ENCODE peak calls at places on chromosomes 6 and 20, in four cellular contexts. One of them, this sample, is unnamed.

GRCh38 chr20:2026004-2026403 is 32.1 kb upstream of the PDYN start:
- DNase-seq in HCT116: no peak
- DNase-seq in H1: no peak
- DNase-seq in K562: no peak
- DNase-seq in this sample: no peak

GRCh38 chr6:153101461-153101860 is 29.6 kb downstream of the RGS17 start:
- DNase-seq in HCT116: no peak
- DNase-seq in H1: no peak
- DNase-seq in K562: no peak
- DNase-seq in this sample: no peak

GRCh38 chr6:36623547-36624459 is 29.6 kb downstream of the SRSF3 start:
- DNase-seq in HCT116: peak; percentile 58
- DNase-seq in H1: peak; percentile 63
- DNase-seq in K562: peak; percentile 87
- DNase-seq in this sample: peak; percentile 68

GRCh38 chr6:31355540-31355988 is 1.4 kb downstream of the HLA-B start:
- DNase-seq in HCT116: no peak
- DNase-seq in H1: no peak
- DNase-seq in K562: no peak
- DNase-seq in this sample: no peak

GRCh38 chr6:15426926-15427325 is 181.1 kb downstream of the JARID2 start:
- DNase-seq in HCT116: no peak
- DNase-seq in H1: no peak
- DNase-seq in K562: no peak
- DNase-seq in this sample: no peak

GRCh38 chr6:125421853-125422252 is 120.1 kb upstream of the HDDC2 start:
- DNase-seq in HCT116: no peak
- DNase-seq in H1: peak; percentile 34
- DNase-seq in K562: peak; percentile 8
- DNase-seq in this sample: no peak

GRCh38 chr6:33799714-33800113 is 4.1 kb downstream of the MLN start:
- DNase-seq in HCT116: no peak
- DNase-seq in H1: no peak
- DNase-seq in K562: no peak
- DNase-seq in this sample: no peak

GRCh38 chr6:111559193-111560097 is 46.2 kb downstream of the TRAF3IP2 start:
- DNase-seq in HCT116: no peak
- DNase-seq in H1: no peak
- DNase-seq in K562: no peak
- DNase-seq in this sample: no peak

GRCh38 chr6:108117427-108118358 is 43.2 kb upstream of the OSTM1 start:
- DNase-seq in HCT116: no peak
- DNase-seq in H1: no peak
- DNase-seq in K562: no peak
- DNase-seq in this sample: no peak

GRCh38 chr6:52603000-52603795 is 26.3 kb upstream of the TRAM2 start:
- DNase-seq in HCT116: no peak
- DNase-seq in H1: no peak
- DNase-seq in K562: no peak
- DNase-seq in this sample: no peak

GRCh38 chr6:82025271-82025670 is 222.3 kb downstream of the IBTK start:
- DNase-seq in HCT116: no peak
- DNase-seq in H1: no peak
- DNase-seq in K562: no peak
- DNase-seq in this sample: no peak

GRCh38 chr6:111483736-111484654 is 977 bp upstream of the REV3L start:
- DNase-seq in HCT116: peak; percentile 72
- DNase-seq in H1: peak; percentile 51
- DNase-seq in K562: peak; percentile 89
- DNase-seq in this sample: peak; percentile 69

GRCh38 chr6:21478411-21478810 is 115.1 kb upstream of the SOX4 start:
- DNase-seq in HCT116: no peak
- DNase-seq in H1: no peak
- DNase-seq in K562: no peak
- DNase-seq in this sample: no peak

GRCh38 chr6:25375125-25375524 is 96.0 kb downstream of the CARMIL1 start:
- DNase-seq in HCT116: no peak
- DNase-seq in H1: no peak
- DNase-seq in K562: no peak
- DNase-seq in this sample: no peak

GRCh38 chr20:409697-410559 is 1.8 kb downstream of the RBCK1 start:
- DNase-seq in HCT116: no peak
- DNase-seq in H1: no peak
- DNase-seq in K562: no peak
- DNase-seq in this sample: no peak

GRCh38 chr20:54619181-54619580 is 143.8 kb downstream of the DOK5 start:
- DNase-seq in HCT116: peak; percentile 1
- DNase-seq in H1: no peak
- DNase-seq in K562: no peak
- DNase-seq in this sample: no peak

GRCh38 chr6:70758883-70759282 is 91.2 kb downstream of the SMAP1 start:
- DNase-seq in HCT116: no peak
- DNase-seq in H1: no peak
- DNase-seq in K562: no peak
- DNase-seq in this sample: no peak

GRCh38 chr20:38844963-38845362 is 39.5 kb downstream of the PPP1R16B start:
- DNase-seq in HCT116: no peak
- DNase-seq in H1: no peak
- DNase-seq in K562: no peak
- DNase-seq in this sample: no peak

GRCh38 chr20:63194007-63194820 is 21.7 kb downstream of the YTHDF1 start:
- DNase-seq in HCT116: no peak
- DNase-seq in H1: no peak
- DNase-seq in K562: no peak
- DNase-seq in this sample: no peak

GRCh38 chr20:58553841-58554240 is 38.6 kb upstream of the APCDD1L start:
- DNase-seq in HCT116: no peak
- DNase-seq in H1: no peak
- DNase-seq in K562: no peak
- DNase-seq in this sample: no peak

GRCh38 chr6:105120570-105120969 is 59.2 kb downstream of the POPDC3 start:
- DNase-seq in HCT116: no peak
- DNase-seq in H1: no peak
- DNase-seq in K562: no peak
- DNase-seq in this sample: no peak

GRCh38 chr6:222468-222867 is 69.8 kb upstream of the DUSP22 start:
- DNase-seq in HCT116: no peak
- DNase-seq in H1: no peak
- DNase-seq in K562: no peak
- DNase-seq in this sample: no peak

GRCh38 chr20:7672551-7672950 is 267.7 kb downstream of the HAO1 start:
- DNase-seq in HCT116: no peak
- DNase-seq in H1: no peak
- DNase-seq in K562: no peak
- DNase-seq in this sample: no peak

GRCh38 chr6:45650527-45651135 is 272.9 kb upstream of the SUPT3H start:
- DNase-seq in HCT116: peak; percentile 16
- DNase-seq in H1: no peak
- DNase-seq in K562: no peak
- DNase-seq in this sample: no peak

GRCh38 chr6:14172575-14172974 is 55.0 kb downstream of the CD83 start:
- DNase-seq in HCT116: no peak
- DNase-seq in H1: no peak
- DNase-seq in K562: no peak
- DNase-seq in this sample: no peak

GRCh38 chr20:21569586-21569985 is 55.7 kb upstream of the NKX2-2 start:
- DNase-seq in HCT116: no peak
- DNase-seq in H1: no peak
- DNase-seq in K562: no peak
- DNase-seq in this sample: no peak

GRCh38 chr20:56974499-56975250 is 291.8 kb downstream of the BMP7 start:
- DNase-seq in HCT116: peak; percentile 47
- DNase-seq in H1: peak; percentile 38
- DNase-seq in K562: peak; percentile 31
- DNase-seq in this sample: no peak

GRCh38 chr20:58682656-58683055 is 9.9 kb upstream of the NPEPL1 start:
- DNase-seq in HCT116: no peak
- DNase-seq in H1: no peak
- DNase-seq in K562: no peak
- DNase-seq in this sample: no peak

GRCh38 chr20:62776692-62777527 is 19.4 kb upstream of the MRGBP start:
- DNase-seq in HCT116: peak; percentile 75
- DNase-seq in H1: no peak
- DNase-seq in K562: peak; percentile 90
- DNase-seq in this sample: peak; percentile 21

GRCh38 chr6:55782275-55782674 is 93.1 kb downstream of the BMP5 start:
- DNase-seq in HCT116: no peak
- DNase-seq in H1: no peak
- DNase-seq in K562: no peak
- DNase-seq in this sample: no peak

GRCh38 chr6:95420792-95421191 is 156.5 kb upstream of the MANEA start:
- DNase-seq in HCT116: no peak
- DNase-seq in H1: no peak
- DNase-seq in K562: no peak
- DNase-seq in this sample: no peak

GRCh38 chr20:43690943-43691598 is 24.2 kb downstream of the MYBL2 start:
- DNase-seq in HCT116: no peak
- DNase-seq in H1: no peak
- DNase-seq in K562: peak; percentile 86
- DNase-seq in this sample: no peak

GRCh38 chr6:54291146-54291545 is 17.1 kb upstream of the TINAG start:
- DNase-seq in HCT116: no peak
- DNase-seq in H1: no peak
- DNase-seq in K562: no peak
- DNase-seq in this sample: peak; percentile 50

GRCh38 chr6:167350731-167351655 is 26.1 kb downstream of the TTLL2 start:
- DNase-seq in HCT116: peak; percentile 52
- DNase-seq in H1: peak; percentile 89
- DNase-seq in K562: peak; percentile 60
- DNase-seq in this sample: peak; percentile 11

GRCh38 chr20:50546729-50547314 is 36.6 kb downstream of the PTPN1 start:
- DNase-seq in HCT116: no peak
- DNase-seq in H1: no peak
- DNase-seq in K562: no peak
- DNase-seq in this sample: no peak
- TF ChIP-seq EGR1 in HCT116: no peak
- TF ChIP-seq EGR1 in H1: no peak
- TF ChIP-seq EGR1 in K562: no peak
- TF ChIP-seq EGR1 in this sample: no peak

DNA sequence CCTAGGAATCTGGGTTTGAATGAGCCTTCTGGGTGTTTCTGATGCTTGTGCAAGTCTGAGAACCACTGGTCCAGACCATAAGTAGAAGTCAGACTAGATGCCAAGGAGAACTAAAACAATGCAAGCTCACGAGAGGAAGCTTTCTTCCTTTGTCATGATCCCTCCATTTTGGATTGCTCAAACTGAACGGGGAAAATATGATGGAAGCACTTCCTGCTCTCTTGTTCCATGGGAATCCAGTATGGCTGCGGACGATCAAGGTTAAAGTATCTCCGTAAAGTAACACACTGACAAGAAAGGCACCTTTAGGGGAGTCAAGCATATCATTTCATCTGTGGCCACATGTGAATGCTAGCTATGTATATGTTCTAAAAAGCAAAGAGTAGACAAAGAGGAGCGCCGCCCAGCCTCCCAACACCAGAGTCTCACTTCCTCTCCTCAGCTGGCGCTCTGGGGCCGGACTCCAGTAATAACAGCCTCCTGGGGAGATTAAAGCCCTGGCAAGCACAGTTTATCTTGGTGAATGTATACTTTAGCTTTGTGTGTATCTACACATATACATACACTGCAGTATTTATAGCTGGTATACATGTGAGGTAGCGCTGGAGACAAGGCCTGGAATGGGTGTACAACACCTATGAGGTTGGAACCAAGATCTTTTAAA is 88.1 kb downstream of the FOXC1 start:
- DNase-seq in HCT116: no peak
- DNase-seq in H1: no peak
- DNase-seq in K562: no peak
- DNase-seq in this sample: no peak
- TF ChIP-seq CTCF in HCT116: no peak
- TF ChIP-seq CTCF in H1: no peak
- TF ChIP-seq CTCF in K562: no peak
- TF ChIP-seq CTCF in this sample: no peak

DNA sequence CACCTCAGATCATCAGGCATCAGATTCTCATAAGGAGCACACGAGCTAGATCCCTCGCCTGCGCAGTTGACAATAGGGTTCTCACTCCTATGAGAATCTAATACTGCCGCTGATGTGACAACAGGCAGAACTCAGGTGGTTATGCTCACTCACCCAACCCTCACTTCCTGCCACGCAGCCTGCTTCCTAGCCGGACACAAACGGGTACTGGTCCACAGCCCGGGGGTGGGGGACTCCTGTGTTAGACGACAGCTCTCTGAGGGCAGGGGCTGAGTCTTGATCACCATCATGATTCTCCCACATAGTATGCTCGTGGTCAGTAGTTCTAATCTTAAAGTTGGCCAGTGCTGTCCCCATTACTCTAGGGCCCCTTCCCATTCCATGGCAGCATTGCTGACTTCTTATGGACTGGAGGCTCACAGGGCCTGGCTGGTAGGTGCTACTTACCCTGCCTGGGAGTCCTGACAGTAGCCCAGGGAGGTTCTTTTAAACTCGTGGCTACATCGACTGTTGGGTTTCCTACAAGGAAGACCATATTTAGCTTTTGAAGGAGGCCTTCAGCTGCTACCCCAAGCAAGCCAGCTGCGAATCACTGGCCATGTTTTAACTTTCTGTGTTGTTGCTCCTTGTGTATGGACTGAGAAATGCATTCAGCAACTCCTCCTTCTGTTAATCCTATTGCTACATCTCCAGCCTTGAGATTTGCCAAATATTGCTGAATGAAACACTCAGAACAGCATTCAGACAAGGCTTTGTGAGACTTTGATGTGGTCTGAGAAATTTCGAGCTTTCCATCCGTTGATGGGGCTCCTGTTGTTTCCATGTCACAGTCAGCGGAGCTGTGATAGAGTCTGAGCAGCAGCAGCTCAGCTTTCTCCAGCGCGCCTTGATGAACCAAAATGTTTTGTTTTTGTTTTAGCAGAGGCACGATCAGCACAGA is 300.4 kb downstream of the NRN1 start:
- DNase-seq in HCT116: no peak
- DNase-seq in H1: no peak
- DNase-seq in K562: no peak
- DNase-seq in this sample: no peak
- TF ChIP-seq EGR1 in HCT116: no peak
- TF ChIP-seq EGR1 in H1: no peak
- TF ChIP-seq EGR1 in K562: no peak
- TF ChIP-seq EGR1 in this sample: no peak

DNA sequence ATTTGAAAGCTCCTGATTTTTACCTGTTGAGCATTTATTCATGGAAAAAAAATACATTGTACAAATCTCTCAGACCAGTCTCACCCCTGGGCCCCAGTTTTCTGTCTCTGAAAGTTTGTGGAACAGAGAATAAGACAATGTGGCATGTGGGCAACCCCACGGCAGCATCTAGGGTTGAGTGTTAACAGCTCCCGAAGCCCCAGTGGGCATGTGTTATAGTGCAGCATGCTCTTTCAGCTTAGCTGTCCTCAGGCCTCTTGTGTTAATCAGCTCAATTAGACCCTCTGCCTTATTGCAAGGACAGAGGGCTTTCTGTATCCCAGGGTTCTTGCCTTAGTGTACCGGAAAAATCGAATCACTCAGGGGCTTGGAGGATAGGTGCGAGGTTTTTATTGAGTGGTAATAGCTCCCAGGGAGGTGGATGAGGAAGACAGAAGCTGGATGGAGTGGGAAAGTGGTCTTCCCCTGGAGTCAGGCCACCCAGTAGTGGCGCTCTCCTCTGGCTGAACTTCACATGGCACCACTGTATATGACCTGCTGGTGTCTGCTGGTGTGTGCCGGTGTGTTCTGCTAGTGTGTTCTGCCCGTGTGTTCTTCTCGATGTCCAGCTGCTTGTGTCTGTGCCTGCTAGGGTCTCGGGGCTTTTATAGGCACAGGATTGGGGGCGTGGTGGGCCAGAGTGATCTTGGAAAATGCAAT is 382.8 kb downstream of the EPM2A start:
- DNase-seq in HCT116: no peak
- DNase-seq in H1: no peak
- DNase-seq in K562: no peak
- DNase-seq in this sample: no peak
- TF ChIP-seq CTCF in HCT116: no peak
- TF ChIP-seq CTCF in H1: no peak
- TF ChIP-seq CTCF in K562: no peak
- TF ChIP-seq CTCF in this sample: no peak